ENCODE peak calls at places on chromosomes 6 and 20, in six cellular contexts. P is HAP-1; T is uterus; V is osteoblast; S is CD4-positive, alpha-beta T cell; O is BE2C. L is an unnamed sample. For H3K9me3, the result is how much of the 10 kb centered on the place peaks cover.

GRCh38 chr6:137291441-137291840 is 72.3 kb upstream of the IFNGR1 start:
- DNase-seq in P (no peak), T (no peak), V (no peak), S (no peak), O (no peak), L (no peak)

GRCh38 chr20:64069614-64070243 is 6.7 kb downstream of the TCEA2 start:
- DNase-seq in P (no peak), T (no peak), V (peak), S (no peak), O (peak), L (no peak)

GRCh38 chr20:49646126-49646525 is 67.6 kb downstream of the B4GALT5 start:
- DNase-seq in P (no peak), T (no peak), V (peak), S (no peak), O (no peak), L (no peak)

GRCh38 chr20:62429455-62430310 is 2.3 kb upstream of the RBBP8NL start:
- DNase-seq in P (no peak), T (no peak), V (no peak), S (no peak), O (no peak), L (no peak)

GRCh38 chr6:46948699-46949098 is 27.0 kb upstream of the ADGRF5 start:
- DNase-seq in P (no peak), T (no peak), V (no peak), S (no peak), O (no peak), L (no peak)

GRCh38 chr20:43590036-43590391 is 723 bp upstream of the IFT52 start:
- DNase-seq in P (no peak), T (peak), V (no peak), S (peak), O (peak), L (no peak)

GRCh38 chr6:15715060-15715459 is 52.2 kb upstream of the DTNBP1 start:
- DNase-seq in P (no peak), T (no peak), V (no peak), S (no peak), O (no peak), L (no peak)

GRCh38 chr20:52682271-52682670 is 289.9 kb upstream of the TSHZ2 start:
- DNase-seq in P (no peak), T (no peak), V (no peak), S (no peak), O (no peak), L (no peak)

GRCh38 chr6:148287979-148288378 is 54.7 kb upstream of the SASH1 start:
- DNase-seq in P (no peak), T (no peak), V (no peak), S (no peak), O (no peak), L (no peak)

GRCh38 chr6:34490390-34491090 is 24.7 kb downstream of the PACSIN1 start:
- DNase-seq in P (no peak), T (no peak), V (no peak), S (no peak), O (no peak), L (no peak)

GRCh38 chr6:22043284-22043962 is 253.4 kb downstream of the PRL start:
- DNase-seq in P (no peak), T (peak), V (no peak), S (no peak), O (no peak), L (no peak)

GRCh38 chr6:71619836-71620235 is 266.5 kb upstream of the RIMS1 start:
- DNase-seq in P (no peak), T (no peak), V (peak), S (no peak), O (no peak), L (no peak)

GRCh38 chr20:62887147-62887859 is 25.7 kb upstream of the TCFL5 start:
- DNase-seq in P (no peak), T (no peak), V (peak), S (peak), O (peak), L (no peak)

GRCh38 chr20:4384961-4385360 is 336.7 kb upstream of the PRND start:
- DNase-seq in P (no peak), T (no peak), V (no peak), S (no peak), O (no peak), L (no peak)

GRCh38 chr20:888057-888456 is 28.1 kb downstream of the ANGPT4 start:
- DNase-seq in P (no peak), T (no peak), V (peak), S (no peak), O (no peak), L (no peak)

GRCh38 chr6:6912841-6913240 is 194.9 kb upstream of the RREB1 start:
- DNase-seq in P (no peak), T (no peak), V (no peak), S (no peak), O (no peak), L (no peak)

GRCh38 chr6:79467716-79468115 is 69.5 kb downstream of the LCA5 start:
- DNase-seq in P (no peak), T (no peak), V (no peak), S (no peak), O (peak), L (no peak)

GRCh38 chr20:19012671-19013070 is 199.1 kb downstream of the SCP2D1 start:
- DNase-seq in P (no peak), T (peak), V (peak), S (no peak), O (no peak), L (no peak)

GRCh38 chr6:19694697-19695096 is 142.5 kb upstream of the ID4 start:
- DNase-seq in P (no peak), T (no peak), V (no peak), S (no peak), O (no peak), L (no peak)

GRCh38 chr20:45419188-45420091 is 3.5 kb downstream of the PIGT start:
- DNase-seq in P (no peak), T (peak), V (peak), S (no peak), O (no peak), L (no peak)

GRCh38 chr6:16914184-16914583 is 152.9 kb upstream of the ATXN1 start:
- DNase-seq in P (no peak), T (no peak), V (no peak), S (no peak), O (no peak), L (no peak)

GRCh38 chr20:41004561-41005360 is 23.9 kb upstream of the TOP1 start:
- DNase-seq in P (no peak), T (no peak), V (peak), S (no peak), O (no peak), L (no peak)

GRCh38 chr20:41006126-41006935 is 22.3 kb upstream of the TOP1 start:
- DNase-seq in P (no peak), T (no peak), V (no peak), S (no peak), O (no peak), L (no peak)

GRCh38 chr20:41003143-41003932 is 25.3 kb upstream of the TOP1 start:
- DNase-seq in P (no peak), T (peak), V (peak), S (peak), O (no peak), L (peak)

GRCh38 chr20:41006936-41007871 is 21.4 kb upstream of the TOP1 start:
- DNase-seq in P (no peak), T (no peak), V (no peak), S (no peak), O (peak), L (no peak)

DNA sequence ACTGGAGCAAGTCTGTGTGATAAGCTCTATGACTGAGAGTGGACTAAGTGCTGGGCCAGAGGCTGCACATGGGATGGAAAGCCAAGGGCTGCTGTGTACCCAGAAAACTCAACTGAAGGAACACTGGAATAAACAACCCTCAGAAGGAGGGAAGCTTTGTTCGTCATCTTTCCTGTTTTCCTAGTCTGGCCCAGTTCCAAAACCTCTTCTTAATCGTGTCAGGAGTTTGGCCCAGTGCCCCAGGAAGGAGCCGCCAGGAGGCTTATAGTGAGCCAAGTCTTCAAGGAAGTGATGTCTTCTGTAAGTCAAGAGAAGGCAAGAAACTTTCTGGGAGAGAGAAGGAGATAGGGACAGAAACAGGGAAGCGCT is 23.3 kb upstream of the TOP1 start:
- DNase-seq in P (no peak), T (peak), V (peak), S (no peak), O (peak), L (no peak)
- H3K9me3 ChIP-seq in P (under half), T (under half), V (under half), S (under half), O (under half), L (under half)

GRCh38 chr20:41575412-41575811 is 42.8 kb downstream of the CHD6 start:
- DNase-seq in P (no peak), T (no peak), V (no peak), S (no peak), O (no peak), L (no peak)
- H3K9me3 ChIP-seq in P (under half), T (under half), V (under half), S (under half), O (under half), L (under half)

GRCh38 chr6:165025040-165025439 is 284.4 kb downstream of the C6orf118 start:
- DNase-seq in P (no peak), T (no peak), V (no peak), S (no peak), O (no peak), L (no peak)
- H3K9me3 ChIP-seq in P (under half), T (under half), V (under half), S (under half), O (under half), L (under half)

DNA sequence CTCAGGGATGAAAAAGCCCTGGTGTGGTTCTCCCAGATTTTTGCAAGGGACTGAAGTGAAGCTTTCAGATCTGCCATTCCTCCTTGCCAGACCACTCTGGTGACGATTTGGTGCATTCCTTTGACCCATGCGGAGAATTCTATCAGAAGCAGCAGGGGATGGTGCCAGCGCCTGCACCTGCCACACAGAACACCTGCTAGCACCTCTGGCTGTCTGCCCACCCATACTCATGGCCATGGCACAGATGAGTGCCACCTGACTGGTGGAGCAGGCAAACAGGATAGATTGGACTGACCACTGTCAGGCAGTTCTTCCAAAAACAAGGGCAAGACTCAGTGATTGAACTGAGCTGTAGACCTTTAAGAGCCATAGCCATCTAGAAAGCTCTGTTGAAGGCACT is 107.1 kb downstream of the CDYL start:
- DNase-seq in P (no peak), T (no peak), V (no peak), S (no peak), O (no peak), L (no peak)
- H3K9me3 ChIP-seq in P (under half), T (under half), V (under half), S (under half), O (under half), L (under half)

DNA sequence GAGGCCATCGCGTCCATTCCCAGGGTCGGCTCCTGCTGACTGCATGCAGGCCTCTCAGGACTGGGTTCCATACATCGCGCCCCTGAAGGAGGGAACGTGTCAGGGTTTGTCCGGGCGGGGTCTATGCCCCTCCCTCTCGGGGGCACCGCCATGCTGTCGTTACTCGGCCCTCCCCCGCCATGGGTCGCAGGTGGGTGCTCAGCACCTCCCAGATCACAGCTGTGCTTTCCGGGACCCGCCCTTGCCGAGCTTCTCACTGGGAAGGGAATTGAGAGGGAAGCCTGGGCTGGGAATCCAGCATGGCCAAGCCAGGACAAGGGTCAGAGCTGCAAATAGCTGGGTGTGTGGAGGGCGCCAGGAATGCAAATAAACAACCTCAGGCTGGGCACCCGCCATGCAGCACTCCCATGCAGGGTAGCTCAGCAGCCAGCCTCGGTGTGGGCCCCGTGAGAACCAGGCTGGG is at the start of gene FRMD1:
- DNase-seq in P (no peak), T (no peak), V (no peak), S (no peak), O (no peak), L (no peak)
- H3K9me3 ChIP-seq in P (under half), T (under half), V (under half), S (under half), O (under half), L (under half)

GRCh38 chr6:160309718-160310117 is 38.5 kb upstream of the SLC22A3 start:
- DNase-seq in P (no peak), T (no peak), V (no peak), S (no peak), O (no peak), L (no peak)
- H3K9me3 ChIP-seq in P (under half), T (under half), V (under half), S (under half), O (under half), L (under half)

DNA sequence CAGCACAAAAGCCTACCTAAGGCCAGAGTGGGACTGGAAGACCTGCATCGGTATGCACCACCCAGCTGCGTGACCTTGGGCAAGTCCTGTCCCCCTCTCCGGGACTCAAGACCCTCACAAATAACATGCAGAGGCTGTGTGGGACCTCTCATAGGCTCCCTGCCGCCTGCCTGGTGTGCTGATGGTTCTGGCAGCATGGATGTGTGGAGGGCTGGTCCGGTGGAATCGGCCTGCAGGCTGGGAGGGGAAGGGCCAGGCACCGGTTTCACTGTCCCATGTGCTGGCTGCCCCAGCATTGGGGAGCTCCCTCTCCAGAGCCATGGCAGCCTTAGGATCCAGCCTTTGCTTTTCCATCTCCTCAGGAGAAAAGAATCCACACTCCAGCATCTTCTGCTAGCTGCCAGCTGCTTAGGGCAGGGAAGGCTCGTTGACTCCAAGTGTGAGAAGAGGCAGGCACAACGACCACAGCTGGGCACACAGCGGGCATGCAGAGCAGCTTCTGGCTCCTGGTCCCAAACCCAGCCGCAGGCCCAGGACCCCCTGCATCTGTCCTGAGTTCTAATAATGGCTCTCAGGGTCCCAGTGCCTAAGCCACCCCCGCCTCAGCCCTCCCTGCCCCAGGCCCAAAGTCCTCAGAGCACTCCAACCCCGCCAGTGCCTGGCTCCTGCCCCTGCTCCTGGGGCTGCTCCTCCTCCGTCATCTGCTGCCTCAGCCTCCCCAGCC is 32.5 kb downstream of the TFEB start:
- DNase-seq in P (no peak), T (no peak), V (no peak), S (no peak), O (no peak), L (no peak)
- H3K9me3 ChIP-seq in P (under half), T (under half), V (under half), S (under half), O (under half), L (under half)

GRCh38 chr6:130274007-130274406 is 51.3 kb upstream of the SAMD3 start:
- DNase-seq in P (no peak), T (no peak), V (no peak), S (no peak), O (no peak), L (no peak)

GRCh38 chr6:130282234-130282995 is 59.7 kb upstream of the SAMD3 start:
- DNase-seq in P (peak), T (no peak), V (no peak), S (no peak), O (no peak), L (no peak)

DNA sequence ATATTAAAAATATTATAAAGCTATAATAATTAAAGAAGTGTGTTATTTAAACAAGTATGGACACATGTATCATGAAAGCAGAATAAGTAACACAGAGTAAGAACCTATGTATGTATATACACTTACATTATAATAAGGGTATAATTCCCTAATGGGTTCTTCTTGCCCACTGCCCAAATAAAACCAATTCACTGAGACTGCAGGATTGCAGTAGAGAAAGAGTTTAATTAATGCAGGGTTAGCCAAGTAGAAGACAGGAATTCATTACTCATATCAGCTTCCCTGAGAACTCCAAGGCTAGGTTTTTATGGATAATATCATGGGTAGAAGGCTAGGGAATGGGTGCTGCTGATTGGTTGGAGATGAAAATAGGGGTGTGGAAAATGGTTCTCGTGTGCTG is 53.8 kb upstream of the SAMD3 start:
- DNase-seq in P (no peak), T (no peak), V (no peak), S (no peak), O (no peak), L (no peak)
- H3K9me3 ChIP-seq in P (under half), T (under half), V (under half), S (under half), O (under half), L (under half)

DNA sequence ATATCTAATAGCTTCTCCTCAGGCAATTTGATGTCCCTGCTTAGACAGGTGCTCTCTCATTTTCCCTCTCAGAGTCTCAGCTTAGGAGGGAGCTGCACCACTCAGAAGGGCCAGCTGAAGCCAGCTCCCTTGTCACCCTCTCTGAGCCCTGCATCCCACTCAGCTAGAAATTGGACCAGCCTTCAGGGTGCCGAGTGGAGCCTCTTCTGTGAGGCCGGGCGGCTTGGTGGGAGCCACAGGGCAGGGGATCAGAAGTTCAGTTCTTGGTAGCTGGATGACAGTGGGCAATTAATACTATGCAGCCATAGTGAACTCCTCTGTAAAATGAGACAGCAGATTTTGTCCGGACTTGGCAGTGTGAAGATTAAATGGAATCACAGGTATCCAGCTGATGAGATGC is 368.4 kb downstream of the MAFB start:
- DNase-seq in P (no peak), T (no peak), V (no peak), S (no peak), O (no peak), L (no peak)
- H3K9me3 ChIP-seq in P (under half), T (under half), V (under half), S (under half), O (under half), L (under half)

GRCh38 chr6:355373-355772 is 36.2 kb upstream of the IRF4 start:
- DNase-seq in P (no peak), T (no peak), V (no peak), S (no peak), O (no peak), L (no peak)
- H3K9me3 ChIP-seq in P (under half), T (under half), V (under half), S (under half), O (under half), L (under half)

L was measured in T-helper 17 cell.